ENCODE peak calls at places on chromosomes 11 and 22, in five cellular contexts. One of them, this sample, is unnamed.

GRCh38 chr11:16352707-16353106 is 3.6 kb downstream of the SOX6 start:
- DNase-seq in H1: no peak
- DNase-seq in SK-N-SH: no peak
- DNase-seq in HepG2: no peak
- DNase-seq in GM12878: no peak
- DNase-seq in this sample: no peak

GRCh38 chr22:48849513-48849912 is 978.2 kb downstream of the BRD1 start:
- DNase-seq in H1: no peak
- DNase-seq in SK-N-SH: no peak
- DNase-seq in HepG2: no peak
- DNase-seq in GM12878: no peak
- DNase-seq in this sample: no peak

GRCh38 chr11:78214331-78215194 is 25.8 kb downstream of the USP35 start:
- DNase-seq in H1: no peak
- DNase-seq in SK-N-SH: no peak
- DNase-seq in HepG2: no peak
- DNase-seq in GM12878: no peak
- DNase-seq in this sample: no peak

GRCh38 chr11:121231576-121232278 is 60.8 kb upstream of the SC5D start:
- DNase-seq in H1: no peak
- DNase-seq in SK-N-SH: no peak
- DNase-seq in HepG2: peak
- DNase-seq in GM12878: no peak
- DNase-seq in this sample: no peak

GRCh38 chr11:122696662-122697061 is 41.1 kb downstream of the UBASH3B start:
- DNase-seq in H1: no peak
- DNase-seq in SK-N-SH: no peak
- DNase-seq in HepG2: no peak
- DNase-seq in GM12878: no peak
- DNase-seq in this sample: peak

GRCh38 chr11:77206264-77207018 is 78.4 kb downstream of the MYO7A start:
- DNase-seq in H1: no peak
- DNase-seq in SK-N-SH: peak
- DNase-seq in HepG2: no peak
- DNase-seq in GM12878: no peak
- DNase-seq in this sample: no peak

GRCh38 chr11:9004310-9004945 is 627 bp upstream of the NRIP3 start:
- DNase-seq in H1: peak
- DNase-seq in SK-N-SH: no peak
- DNase-seq in HepG2: no peak
- DNase-seq in GM12878: no peak
- DNase-seq in this sample: no peak

GRCh38 chr11:73299751-73300150 is 8.3 kb upstream of the ARHGEF17 start:
- DNase-seq in H1: no peak
- DNase-seq in SK-N-SH: no peak
- DNase-seq in HepG2: no peak
- DNase-seq in GM12878: no peak
- DNase-seq in this sample: no peak

GRCh38 chr11:57842873-57843272 is 81.3 kb downstream of the CTNND1 start:
- DNase-seq in H1: no peak
- DNase-seq in SK-N-SH: no peak
- DNase-seq in HepG2: no peak
- DNase-seq in GM12878: no peak
- DNase-seq in this sample: no peak

GRCh38 chr11:114157476-114158050 is 98.1 kb downstream of the ZBTB16 start:
- DNase-seq in H1: no peak
- DNase-seq in SK-N-SH: no peak
- DNase-seq in HepG2: no peak
- DNase-seq in GM12878: no peak
- DNase-seq in this sample: no peak

GRCh38 chr11:33135216-33135615 is 26.1 kb downstream of the CSTF3 start:
- DNase-seq in H1: no peak
- DNase-seq in SK-N-SH: no peak
- DNase-seq in HepG2: no peak
- DNase-seq in GM12878: no peak
- DNase-seq in this sample: no peak

GRCh38 chr11:82906236-82906635 is 4.7 kb downstream of the DDIAS start:
- DNase-seq in H1: no peak
- DNase-seq in SK-N-SH: no peak
- DNase-seq in HepG2: peak
- DNase-seq in GM12878: no peak
- DNase-seq in this sample: no peak

GRCh38 chr11:18299724-18300123 is 22.2 kb downstream of the HPS5 start:
- DNase-seq in H1: no peak
- DNase-seq in SK-N-SH: no peak
- DNase-seq in HepG2: no peak
- DNase-seq in GM12878: no peak
- DNase-seq in this sample: no peak

GRCh38 chr11:129458278-129458677 is 82.6 kb downstream of the BARX2 start:
- DNase-seq in H1: no peak
- DNase-seq in SK-N-SH: no peak
- DNase-seq in HepG2: no peak
- DNase-seq in GM12878: no peak
- DNase-seq in this sample: no peak

GRCh38 chr11:122045181-122045586 is 70.8 kb downstream of the BLID start:
- DNase-seq in H1: no peak
- DNase-seq in SK-N-SH: no peak
- DNase-seq in HepG2: no peak
- DNase-seq in GM12878: no peak
- DNase-seq in this sample: no peak

GRCh38 chr11:44949160-44950035 is 1.3 kb downstream of the TP53I11 start:
- DNase-seq in H1: peak
- DNase-seq in SK-N-SH: peak
- DNase-seq in HepG2: no peak
- DNase-seq in GM12878: no peak
- DNase-seq in this sample: peak

GRCh38 chr22:32059426-32059825 is 16.4 kb downstream of the SLC5A1 start:
- DNase-seq in H1: no peak
- DNase-seq in SK-N-SH: no peak
- DNase-seq in HepG2: no peak
- DNase-seq in GM12878: no peak
- DNase-seq in this sample: no peak

GRCh38 chr11:70048279-70049024 is 29.7 kb upstream of the ANO1 start:
- DNase-seq in H1: peak
- DNase-seq in SK-N-SH: peak
- DNase-seq in HepG2: no peak
- DNase-seq in GM12878: no peak
- DNase-seq in this sample: peak

GRCh38 chr11:91248199-91248807 is 976.3 kb upstream of the FAT3 start:
- DNase-seq in H1: no peak
- DNase-seq in SK-N-SH: no peak
- DNase-seq in HepG2: peak
- DNase-seq in GM12878: no peak
- DNase-seq in this sample: peak

GRCh38 chr11:126332221-126332711 is 23.2 kb upstream of the ST3GAL4 start:
- DNase-seq in H1: no peak
- DNase-seq in SK-N-SH: peak
- DNase-seq in HepG2: no peak
- DNase-seq in GM12878: no peak
- DNase-seq in this sample: no peak

GRCh38 chr11:8283510-8284272 is 20.0 kb upstream of the LMO1 start:
- DNase-seq in H1: peak
- DNase-seq in SK-N-SH: peak
- DNase-seq in HepG2: no peak
- DNase-seq in GM12878: no peak
- DNase-seq in this sample: peak

GRCh38 chr11:66720223-66720898 is 8.7 kb downstream of the SPTBN2 start:
- DNase-seq in H1: peak
- DNase-seq in SK-N-SH: peak
- DNase-seq in HepG2: peak
- DNase-seq in GM12878: no peak
- DNase-seq in this sample: no peak

GRCh38 chr22:44805663-44806062 is 53.3 kb downstream of the ARHGAP8 start:
- DNase-seq in H1: no peak
- DNase-seq in SK-N-SH: no peak
- DNase-seq in HepG2: no peak
- DNase-seq in GM12878: no peak
- DNase-seq in this sample: no peak

GRCh38 chr11:126318642-126319373 is 14.9 kb downstream of the DCPS start:
- DNase-seq in H1: no peak
- DNase-seq in SK-N-SH: peak
- DNase-seq in HepG2: no peak
- DNase-seq in GM12878: peak
- DNase-seq in this sample: no peak

GRCh38 chr11:56909080-56909479 is 79.6 kb upstream of the OR5AK2 start:
- DNase-seq in H1: no peak
- DNase-seq in SK-N-SH: no peak
- DNase-seq in HepG2: no peak
- DNase-seq in GM12878: no peak
- DNase-seq in this sample: no peak

GRCh38 chr11:72209101-72209500 is 7.5 kb upstream of the FOLR2 start:
- DNase-seq in H1: no peak
- DNase-seq in SK-N-SH: no peak
- DNase-seq in HepG2: no peak
- DNase-seq in GM12878: no peak
- DNase-seq in this sample: no peak

GRCh38 chr11:71244116-71244815 is 8.1 kb downstream of the SHANK2 start:
- DNase-seq in H1: no peak
- DNase-seq in SK-N-SH: peak
- DNase-seq in HepG2: no peak
- DNase-seq in GM12878: no peak
- DNase-seq in this sample: no peak

GRCh38 chr22:50183141-50183971 is 2.4 kb upstream of the TRABD start:
- DNase-seq in H1: no peak
- DNase-seq in SK-N-SH: no peak
- DNase-seq in HepG2: no peak
- DNase-seq in GM12878: no peak
- DNase-seq in this sample: no peak

GRCh38 chr22:50179937-50180726 is 5.6 kb upstream of the TRABD start:
- DNase-seq in H1: no peak
- DNase-seq in SK-N-SH: no peak
- DNase-seq in HepG2: no peak
- DNase-seq in GM12878: no peak
- DNase-seq in this sample: no peak

GRCh38 chr22:50184004-50184461 is 1.7 kb upstream of the TRABD start:
- DNase-seq in H1: no peak
- DNase-seq in SK-N-SH: no peak
- DNase-seq in HepG2: peak
- DNase-seq in GM12878: no peak
- DNase-seq in this sample: no peak

GRCh38 chr22:50180727-50181521 is 4.8 kb upstream of the TRABD start:
- DNase-seq in H1: no peak
- DNase-seq in SK-N-SH: no peak
- DNase-seq in HepG2: no peak
- DNase-seq in GM12878: no peak
- DNase-seq in this sample: no peak

DNA sequence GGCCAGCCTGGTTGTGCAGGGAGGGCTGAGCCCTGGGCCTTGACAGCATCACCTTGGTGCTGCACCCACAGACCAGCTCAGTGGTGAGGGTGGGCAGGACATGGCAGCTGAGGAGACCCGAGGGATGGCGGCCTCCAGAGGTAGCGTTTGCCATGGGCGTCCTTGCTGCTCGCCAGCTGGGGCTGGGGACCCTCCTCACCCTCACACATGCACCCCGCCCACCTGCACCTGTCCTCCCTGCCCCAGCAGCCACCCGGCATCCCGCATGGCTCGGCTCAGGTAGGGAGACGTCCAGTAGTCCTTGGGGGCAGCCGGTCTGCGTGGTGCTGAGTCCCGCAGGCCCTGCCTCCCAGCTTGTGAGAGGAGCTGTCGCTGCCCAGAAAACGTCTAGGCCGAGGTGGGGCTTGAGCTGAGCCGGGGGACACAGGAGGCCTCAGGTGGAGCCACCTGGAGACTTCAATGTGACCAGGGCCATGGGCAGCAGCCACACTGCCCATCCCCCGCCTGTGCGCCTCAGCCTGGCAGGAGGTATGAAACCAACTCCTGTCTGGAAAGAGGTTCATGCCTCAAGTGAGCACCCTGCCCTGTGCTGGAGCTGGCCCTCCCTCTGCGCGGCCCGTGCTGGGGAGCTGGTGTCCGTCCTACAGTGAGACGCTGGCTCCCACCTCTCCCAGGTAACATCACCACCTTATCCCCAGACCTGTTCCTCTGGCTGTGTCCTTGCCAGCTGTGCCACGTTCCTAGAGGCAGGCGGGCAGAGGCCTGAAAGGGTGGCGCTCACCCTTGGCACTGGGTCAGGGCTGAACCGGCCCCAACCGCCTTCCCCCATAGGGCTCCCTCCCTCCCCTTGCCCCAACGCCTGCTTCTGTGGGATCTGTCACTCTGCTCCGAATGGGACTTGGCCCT is 3.3 kb upstream of the TRABD start:
- DNase-seq in H1: no peak
- DNase-seq in SK-N-SH: no peak
- DNase-seq in HepG2: no peak
- DNase-seq in GM12878: no peak
- DNase-seq in this sample: no peak
- TF ChIP-seq GABPA in H1: no peak
- TF ChIP-seq GABPA in SK-N-SH: no peak
- TF ChIP-seq GABPA in HepG2: no peak
- TF ChIP-seq GABPA in GM12878: no peak
- TF ChIP-seq GABPA in this sample: no peak

DNA sequence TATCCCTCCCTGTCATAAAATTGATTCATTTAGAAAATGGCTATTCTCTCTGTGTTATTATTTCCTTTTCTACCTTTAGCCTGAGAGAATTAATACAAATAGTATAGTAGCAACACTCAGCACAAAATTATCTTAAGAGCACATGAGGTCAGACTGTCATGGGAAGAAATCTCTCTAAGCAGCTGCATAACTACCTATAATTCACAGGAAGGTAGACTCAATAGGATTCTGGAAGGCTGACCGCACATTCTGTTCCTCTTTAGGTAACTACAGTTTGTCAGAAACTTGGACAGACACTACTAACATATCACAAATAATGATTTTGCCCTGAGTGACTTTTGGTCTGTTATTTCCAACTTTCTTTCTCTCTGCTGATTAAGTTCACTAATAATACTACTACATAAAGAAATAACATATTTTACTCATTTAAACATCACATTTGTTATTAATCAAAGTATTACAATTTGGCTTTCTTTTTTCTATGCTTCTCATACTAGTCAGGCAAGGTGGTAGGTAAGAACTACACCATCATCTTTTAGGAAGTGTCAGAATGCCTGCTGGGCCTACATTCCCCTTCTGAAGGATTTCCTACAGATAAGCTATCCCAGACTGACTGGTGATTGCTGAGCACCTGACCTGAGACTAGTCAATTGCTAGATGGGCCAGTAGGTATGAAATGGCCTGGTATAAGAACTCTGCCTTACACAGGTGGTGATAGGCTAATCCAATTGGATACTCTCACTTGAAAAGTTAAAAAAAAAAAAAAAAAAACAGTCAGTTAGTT is 325.1 kb downstream of the DLG2 start:
- DNase-seq in H1: no peak
- DNase-seq in SK-N-SH: no peak
- DNase-seq in HepG2: no peak
- DNase-seq in GM12878: no peak
- DNase-seq in this sample: no peak
- TF ChIP-seq GABPA in H1: no peak
- TF ChIP-seq GABPA in SK-N-SH: no peak
- TF ChIP-seq GABPA in HepG2: no peak
- TF ChIP-seq GABPA in GM12878: no peak
- TF ChIP-seq GABPA in this sample: no peak

GRCh38 chr22:22057617-22058378 is 75.2 kb upstream of the TOP3B start:
- DNase-seq in H1: no peak
- DNase-seq in SK-N-SH: no peak
- DNase-seq in HepG2: no peak
- DNase-seq in GM12878: no peak
- DNase-seq in this sample: no peak
- TF ChIP-seq GABPA in H1: no peak
- TF ChIP-seq GABPA in SK-N-SH: no peak
- TF ChIP-seq GABPA in HepG2: no peak
- TF ChIP-seq GABPA in GM12878: no peak
- TF ChIP-seq GABPA in this sample: no peak

GRCh38 chr22:20803696-20804324 is 29.9 kb downstream of the SERPIND1 start:
- DNase-seq in H1: peak
- DNase-seq in SK-N-SH: peak
- DNase-seq in HepG2: peak
- DNase-seq in GM12878: no peak
- DNase-seq in this sample: peak
- TF ChIP-seq GABPA in H1: no peak
- TF ChIP-seq GABPA in SK-N-SH: no peak
- TF ChIP-seq GABPA in HepG2: no peak
- TF ChIP-seq GABPA in GM12878: no peak
- TF ChIP-seq GABPA in this sample: no peak

This sample was measured in K562.